ENCODE peak calls at places on chromosomes 2 and 18, in six cellular contexts. I is adrenal gland; N is iris pigment epithelial cell; F is MCF 10A; W is ACHN; D is activated naive CD4-positive, alpha-beta T cell treated with anti-CD3 and anti-CD28 coated beads, Interleukin-2, amount 50 U/mL, for 16 hours. B is an unnamed sample.

GRCh38 chr2:35081001-35081628 is 1274.5 kb upstream of the CRIM1 start:
- DNase-seq in I (no peak), N (no peak), W (no peak), D (no peak), F (peak; percentile 19), B (no peak)

GRCh38 chr2:32825291-32825712 is 121.5 kb upstream of the LTBP1 start:
- DNase-seq in D (no peak), F (peak; percentile 74), W (no peak), N (peak; percentile 57), I (peak; percentile 86), B (peak; percentile 30)

GRCh38 chr2:86622878-86623548 is 652 bp downstream of the RNF103 start:
- DNase-seq in N (no peak), I (peak; percentile 54), D (peak; percentile 54), F (no peak), W (no peak), B (peak; percentile 43)

GRCh38 chr18:11040823-11041712 is 108.3 kb downstream of the PIEZO2 start:
- DNase-seq in D (no peak), N (peak; percentile 42), W (peak; percentile 50), I (peak; percentile 35), F (peak; percentile 52), B (peak; percentile 46)

GRCh38 chr2:174835797-174836255 is 71.6 kb upstream of the CHRNA1 start:
- DNase-seq in D (peak; percentile 14), W (peak; percentile 19), F (peak; percentile 96), I (no peak), N (peak; percentile 97), B (no peak)

GRCh38 chr2:28951910-28952805 is 28.9 kb upstream of the TOGARAM2 start:
- DNase-seq in N (peak; percentile 95), W (no peak), F (peak; percentile 82), D (no peak), I (no peak), B (no peak)

GRCh38 chr2:74205113-74205512 is 6.7 kb downstream of the MTHFD2 start:
- DNase-seq in D (no peak), W (no peak), N (no peak), I (no peak), F (no peak), B (no peak)

GRCh38 chr2:29228276-29228675 is 113.1 kb downstream of the CLIP4 start:
- DNase-seq in W (no peak), D (no peak), I (no peak), F (no peak), N (peak; percentile 57), B (no peak)

GRCh38 chr18:4040391-4041172 is 414.5 kb downstream of the DLGAP1 start:
- DNase-seq in D (no peak), W (no peak), N (no peak), I (no peak), F (no peak), B (no peak)

GRCh38 chr2:197179744-197180498 is 130.7 kb downstream of the ANKRD44 start:
- DNase-seq in F (peak; percentile 31), N (peak; percentile 75), W (no peak), I (peak; percentile 69), D (no peak), B (no peak)

GRCh38 chr18:8744656-8745055 is 39.3 kb downstream of the MTCL1 start:
- DNase-seq in W (no peak), N (no peak), I (no peak), D (no peak), F (no peak), B (no peak)

GRCh38 chr2:236824836-236825235 is 255.2 kb downstream of the ACKR3 start:
- DNase-seq in N (no peak), I (no peak), W (no peak), D (no peak), F (no peak), B (no peak)

GRCh38 chr18:2914844-2915243 is 68.0 kb downstream of the EMILIN2 start:
- DNase-seq in F (no peak), I (no peak), N (no peak), W (no peak), D (no peak), B (no peak)

GRCh38 chr2:38174646-38175096 is 98.7 kb upstream of the CYP1B1 start:
- DNase-seq in W (peak; percentile 86), N (peak; percentile 100), D (no peak), I (no peak), F (peak; percentile 91), B (no peak)

GRCh38 chr2:240412975-240413812 is 22.3 kb upstream of the GPC1 start:
- DNase-seq in I (no peak), N (no peak), D (peak; percentile 9), F (no peak), W (no peak), B (no peak)

GRCh38 chr2:100524331-100524730 is 38.5 kb upstream of the PDCL3 start:
- DNase-seq in I (no peak), W (no peak), F (no peak), N (peak; percentile 7), D (no peak), B (no peak)

GRCh38 chr2:16320716-16321115 is 344.9 kb downstream of the CYRIA start:
- DNase-seq in I (no peak), F (no peak), N (no peak), D (no peak), W (no peak), B (peak; percentile 23)

GRCh38 chr18:24530630-24531111 is 70.2 kb downstream of the HRH4 start:
- DNase-seq in N (peak; percentile 14), W (peak; percentile 47), D (no peak), I (peak; percentile 45), F (peak; percentile 72), B (no peak)

GRCh38 chr2:191836853-191837769 is 9.8 kb downstream of the CAVIN2 start:
- DNase-seq in N (peak; percentile 51), W (no peak), I (no peak), D (no peak), F (peak; percentile 29), B (no peak)

GRCh38 chr2:14094592-14094991 is 537.9 kb upstream of the LRATD1 start:
- DNase-seq in N (no peak), D (no peak), F (no peak), W (no peak), I (no peak), B (no peak)

GRCh38 chr2:12683701-12684100 is 33.0 kb upstream of the TRIB2 start:
- DNase-seq in W (no peak), D (no peak), I (no peak), F (no peak), N (no peak), B (no peak)

GRCh38 chr2:15365411-15365810 is 195.7 kb downstream of the NBAS start:
- DNase-seq in N (no peak), F (no peak), I (no peak), W (no peak), D (no peak), B (no peak)

GRCh38 chr2:15964936-15965563 is 24.7 kb downstream of the MYCN start:
- DNase-seq in I (no peak), W (no peak), D (no peak), F (no peak), N (no peak), B (no peak)

GRCh38 chr2:227406177-227407031 is 18.7 kb upstream of the SCYGR1 start:
- DNase-seq in I (peak; percentile 78), F (peak; percentile 98), N (peak; percentile 96), W (peak; percentile 100), D (no peak), B (peak; percentile 76)

GRCh38 chr18:78813898-78814297 is 165.7 kb upstream of the SALL3 start:
- DNase-seq in W (no peak), N (no peak), D (no peak), I (no peak), F (no peak), B (no peak)

GRCh38 chr2:71925268-71926097 is 222.2 kb downstream of the CYP26B1 start:
- DNase-seq in W (no peak), D (no peak), I (no peak), F (peak; percentile 38), N (peak; percentile 32), B (no peak)

GRCh38 chr2:195150819-195151218 is 506.2 kb upstream of the SLC39A10 start:
- DNase-seq in F (no peak), D (no peak), N (no peak), W (no peak), I (no peak), B (no peak)

GRCh38 chr2:85976106-85976920 is 87.5 kb upstream of the ST3GAL5 start:
- DNase-seq in D (no peak), W (no peak), I (no peak), N (no peak), F (no peak), B (no peak)

GRCh38 chr2:240287011-240287410 is 146.6 kb upstream of the OTOS start:
- DNase-seq in N (no peak), I (no peak), W (no peak), F (no peak), D (no peak), B (no peak)

GRCh38 chr18:23810396-23810795 is 121.1 kb downstream of the LAMA3 start:
- DNase-seq in I (no peak), F (no peak), N (no peak), W (no peak), D (peak; percentile 18), B (no peak)

GRCh38 chr2:207819839-207820784 is 50.4 kb upstream of the FZD5 start:
- DNase-seq in N (no peak), F (no peak), D (no peak), W (peak; percentile 97), I (no peak), B (no peak)

GRCh38 chr2:20621366-20622295 is 29.3 kb downstream of the HS1BP3 start:
- DNase-seq in D (no peak), F (no peak), W (no peak), N (no peak), I (peak; percentile 13), B (no peak)

GRCh38 chr2:105487142-105488069 is 88.6 kb upstream of the FHL2 start:
- DNase-seq in N (peak; percentile 98), D (no peak), W (no peak), F (no peak), I (peak; percentile 23), B (no peak)

GRCh38 chr2:98356729-98357128 is 10.5 kb downstream of the CNGA3 start:
- DNase-seq in I (no peak), W (no peak), D (no peak), F (no peak), N (no peak), B (no peak)